ENCODE peak calls at places on chromosomes 16 and 17, in ten cellular contexts. I, P, E, G, X, B, Q, A, S and N are unnamed samples.

GRCh38 chr16:28081391-28081790 is 17.9 kb upstream of the GSG1L start:
- DNase-seq in X (no peak), P (no peak), E (no peak), B (no peak), Q (no peak), S (no peak), G (no peak), I (no peak), A (no peak), N (no peak)

GRCh38 chr17:64148017-64148631 is 18.2 kb upstream of the ERN1 start:
- DNase-seq in Q (peak), G (peak), S (no peak), A (no peak), E (no peak), B (no peak), X (no peak), I (no peak), P (no peak), N (no peak)

GRCh38 chr17:58755577-58756245 is at the start of gene PPM1E:
- DNase-seq in P (peak), X (peak), S (peak), A (peak), I (no peak), Q (no peak), E (no peak), G (peak), B (peak), N (no peak)

GRCh38 chr16:89395150-89396142 is 94.9 kb downstream of the ANKRD11 start:
- DNase-seq in G (peak), B (no peak), A (peak), Q (peak), I (peak), P (peak), S (peak), X (peak), E (peak), N (no peak)

GRCh38 chr17:10042589-10043244 is 137.6 kb upstream of the RCVRN start:
- DNase-seq in B (no peak), I (no peak), X (no peak), E (no peak), S (no peak), A (no peak), Q (no peak), G (no peak), P (no peak), N (no peak)

GRCh38 chr17:18858567-18859245 is 775 bp downstream of the PRPSAP2 start:
- DNase-seq in B (no peak), X (no peak), Q (peak), A (no peak), E (no peak), I (no peak), S (no peak), G (no peak), P (no peak), N (no peak)

GRCh38 chr17:80775863-80776262 is 215.8 kb upstream of the CHMP6 start:
- DNase-seq in Q (no peak), E (no peak), X (no peak), P (no peak), I (no peak), A (no peak), G (no peak), B (no peak), S (no peak), N (no peak)

GRCh38 chr16:55710466-55710865 is 54.7 kb downstream of the SLC6A2 start:
- DNase-seq in E (no peak), I (no peak), A (no peak), Q (peak), B (peak), P (no peak), S (peak), G (peak), X (no peak), N (no peak)

GRCh38 chr17:30720013-30720471 is 104.5 kb downstream of the CRLF3 start:
- DNase-seq in Q (no peak), P (no peak), S (no peak), B (peak), X (no peak), I (no peak), A (no peak), E (no peak), G (no peak), N (peak)

GRCh38 chr16:15701975-15702970 is 52.2 kb downstream of the NDE1 start:
- DNase-seq in P (peak), A (no peak), S (no peak), G (peak), Q (no peak), X (no peak), E (no peak), B (no peak), I (no peak), N (no peak)

GRCh38 chr17:44097110-44097810 is 26.2 kb downstream of the HDAC5 start:
- DNase-seq in S (no peak), P (peak), G (peak), X (no peak), B (no peak), A (no peak), E (no peak), I (no peak), Q (no peak), N (no peak)

GRCh38 chr16:30957456-30958163 is at the start of gene SETD1A:
- DNase-seq in P (peak), X (peak), I (peak), S (peak), E (peak), G (peak), B (peak), Q (peak), A (peak), N (peak)

GRCh38 chr17:29722411-29723198 is 99.9 kb upstream of the CORO6 start:
- DNase-seq in Q (peak), X (peak), E (no peak), G (peak), S (no peak), I (peak), B (no peak), P (peak), A (no peak), N (no peak)

GRCh38 chr17:7842380-7842949 is 8.4 kb downstream of the KDM6B start:
- DNase-seq in Q (peak), S (no peak), G (peak), P (peak), E (peak), B (no peak), I (no peak), A (peak), X (peak), N (peak)

GRCh38 chr17:80942360-80943345 is 49.0 kb upstream of the CHMP6 start:
- DNase-seq in G (peak), X (peak), A (peak), P (peak), S (no peak), I (peak), E (no peak), Q (peak), B (peak), N (peak)

GRCh38 chr17:4550534-4551039 is 4.6 kb downstream of the MYBBP1A start:
- DNase-seq in G (no peak), A (no peak), X (no peak), P (no peak), B (no peak), E (no peak), Q (no peak), I (no peak), S (no peak), N (no peak)

GRCh38 chr17:20613248-20613647 is 33.7 kb downstream of the CDRT15L2 start:
- DNase-seq in S (no peak), Q (no peak), A (no peak), B (no peak), G (no peak), P (no peak), I (no peak), X (no peak), E (no peak), N (no peak)

DNA sequence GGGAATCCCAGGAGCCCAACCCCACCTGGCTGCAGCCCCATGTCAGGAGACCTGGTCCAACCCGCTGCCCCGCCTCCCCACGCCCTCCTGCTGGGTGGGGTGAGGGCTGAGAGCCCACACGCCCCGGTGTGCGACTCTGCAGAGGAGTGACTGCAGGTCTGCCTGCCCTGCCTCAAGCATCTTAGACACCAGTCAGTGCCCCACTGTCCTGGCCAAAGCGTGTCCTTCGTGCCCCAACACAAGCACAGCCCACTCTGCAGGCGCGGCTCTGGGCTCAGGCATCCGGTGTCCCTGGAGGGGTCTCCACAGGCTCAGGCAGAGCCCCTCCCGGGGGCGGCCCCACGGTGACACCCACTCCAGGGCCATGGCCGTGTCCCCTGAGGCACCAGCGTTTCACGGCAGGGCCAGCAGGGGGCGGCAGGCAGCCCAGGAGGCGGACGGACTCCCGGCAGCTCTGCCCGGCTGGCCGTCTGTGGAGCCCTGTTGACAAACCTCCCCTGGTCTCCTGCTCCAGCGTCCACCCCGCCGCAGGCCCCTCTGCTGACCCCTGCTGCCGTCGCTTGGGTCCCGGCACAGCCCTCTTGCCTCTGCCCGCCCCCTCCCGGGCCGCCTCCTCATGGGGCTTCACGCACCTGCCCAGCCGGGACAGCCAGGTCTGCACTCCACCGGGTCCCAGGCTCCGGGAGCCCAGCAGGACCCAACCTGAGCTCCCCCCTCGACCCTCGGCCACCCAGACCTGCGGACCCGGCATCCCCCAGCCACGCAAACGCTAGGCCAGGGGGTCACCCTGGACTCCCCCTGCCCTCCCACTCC is 8.6 kb upstream of the UBE2I start:
- DNase-seq in X (peak), E (no peak), Q (no peak), B (peak), G (peak), I (peak), A (peak), P (peak), S (peak), N (peak)
- TF ChIP-seq CTCF in X (peak), E (peak), Q (peak), B (peak), G (peak), I (no peak), A (peak), P (peak), S (peak), N (peak)

DNA sequence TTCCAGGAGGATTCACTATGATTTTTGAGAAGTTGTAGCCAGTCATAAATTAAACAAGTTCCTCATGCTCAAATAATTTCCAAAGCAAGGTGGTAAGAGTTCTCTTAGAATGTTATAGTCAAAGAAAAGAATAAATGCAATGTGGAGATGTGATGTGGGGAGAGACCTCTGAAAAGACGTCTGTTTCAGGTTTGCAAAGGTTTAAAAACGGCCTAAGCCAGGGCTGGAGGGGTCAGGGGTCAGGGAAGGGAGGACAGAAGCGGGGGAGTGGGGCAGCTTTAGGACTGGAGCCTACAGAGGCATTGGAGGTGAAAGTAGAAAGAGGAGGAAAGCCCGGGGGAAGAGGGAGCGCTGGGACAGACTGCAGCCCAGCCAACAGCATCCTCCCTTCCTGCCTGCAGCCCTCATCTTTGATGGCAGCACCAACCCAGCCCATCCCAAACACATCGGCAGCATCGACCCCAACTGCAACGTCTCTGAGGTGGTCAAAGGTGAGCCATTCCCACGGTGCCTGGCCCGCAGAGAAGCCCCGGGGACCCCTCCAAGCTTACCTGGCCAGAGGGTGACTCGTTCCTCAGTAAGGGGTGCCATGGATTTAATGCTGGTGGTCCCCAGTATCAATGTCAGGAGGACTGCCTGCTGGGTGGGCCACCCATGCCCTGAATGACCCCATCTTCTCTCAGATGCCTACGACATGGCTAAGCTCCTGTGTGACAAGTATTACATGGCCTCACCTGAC is 11.4 kb downstream of the PDK2 start:
- DNase-seq in Q (no peak), X (no peak), B (no peak), A (no peak), G (no peak), E (no peak), I (no peak), P (no peak), S (peak), N (no peak)
- TF ChIP-seq CTCF in Q (no peak), X (no peak), B (no peak), A (no peak), G (no peak), E (no peak), I (no peak), P (no peak), S (no peak), N (no peak)

GRCh38 chr16:46568472-46569230 is 52.5 kb downstream of the SHCBP1 start:
- DNase-seq in P (no peak), B (no peak), A (no peak), X (no peak), I (no peak), S (no peak), G (no peak), E (no peak), Q (no peak), N (peak)

GRCh38 chr16:46569231-46569735 is 51.9 kb downstream of the SHCBP1 start:
- DNase-seq in G (no peak), A (no peak), I (no peak), B (no peak), P (no peak), S (no peak), E (no peak), Q (no peak), X (no peak), N (no peak)

GRCh38 chr16:46577988-46578579 is 43.1 kb downstream of the SHCBP1 start:
- DNase-seq in S (no peak), P (no peak), I (no peak), B (no peak), E (no peak), A (no peak), X (no peak), G (no peak), Q (no peak), N (no peak)

GRCh38 chr16:46573834-46574159 is 47.4 kb downstream of the SHCBP1 start:
- DNase-seq in X (no peak), Q (no peak), A (no peak), I (no peak), S (no peak), G (no peak), E (no peak), P (no peak), B (no peak), N (peak)

DNA sequence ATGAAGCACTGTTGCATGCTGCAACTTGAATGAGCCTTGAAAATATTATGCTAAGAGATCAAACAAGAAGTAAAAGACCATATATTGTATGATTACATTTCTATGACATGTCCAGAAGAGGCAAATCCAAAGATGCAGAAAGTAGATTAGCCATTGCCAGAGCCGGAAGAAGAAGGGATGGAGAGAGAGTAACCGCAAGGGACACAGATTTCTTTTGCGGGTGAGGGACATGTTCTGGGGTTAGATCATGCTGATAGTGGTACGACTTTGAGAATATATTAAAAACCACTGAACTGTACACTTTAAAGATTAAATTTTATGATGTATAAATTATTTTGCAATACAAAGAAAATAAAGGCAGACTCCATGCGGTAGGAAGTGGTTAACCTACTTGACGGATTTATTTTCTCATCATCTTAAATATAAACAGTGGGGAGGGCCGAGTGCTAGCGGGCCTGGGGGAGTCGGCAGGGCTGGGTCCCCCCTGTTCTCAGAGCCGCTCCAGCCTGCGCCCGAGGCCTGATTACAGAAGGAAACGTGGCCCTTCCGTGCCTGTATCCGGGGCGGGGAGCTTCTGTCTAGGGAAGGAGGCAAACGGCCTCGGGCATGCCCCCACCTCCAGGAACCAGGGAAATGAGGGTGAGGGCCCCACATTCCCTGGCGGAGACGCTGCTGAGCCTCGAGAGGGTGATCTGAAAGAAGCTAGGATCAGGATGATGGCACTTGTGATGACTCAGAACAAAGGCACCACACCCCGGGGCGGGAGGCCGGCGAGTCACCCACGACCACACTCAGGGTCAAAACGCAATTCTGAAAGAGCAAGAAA is 48.0 kb downstream of the SHCBP1 start:
- DNase-seq in G (peak), A (no peak), I (no peak), B (no peak), Q (peak), S (no peak), P (peak), X (no peak), E (peak), N (peak)
- TF ChIP-seq CTCF in G (no peak), A (no peak), I (no peak), B (no peak), Q (no peak), S (no peak), P (no peak), X (no peak), E (no peak), N (no peak)

GRCh38 chr16:25367773-25368172 is 110.1 kb upstream of the ZKSCAN2 start:
- DNase-seq in I (no peak), Q (no peak), G (no peak), X (no peak), B (no peak), S (no peak), P (no peak), E (no peak), A (no peak), N (no peak)

GRCh38 chr16:25371342-25371741 is 113.7 kb upstream of the ZKSCAN2 start:
- DNase-seq in Q (no peak), A (no peak), X (no peak), I (no peak), P (no peak), B (no peak), S (no peak), E (no peak), G (no peak), N (no peak)

GRCh38 chr16:25374556-25374955 is 116.9 kb upstream of the ZKSCAN2 start:
- DNase-seq in X (no peak), S (no peak), E (no peak), G (no peak), I (no peak), B (no peak), Q (no peak), A (no peak), P (no peak), N (no peak)

DNA sequence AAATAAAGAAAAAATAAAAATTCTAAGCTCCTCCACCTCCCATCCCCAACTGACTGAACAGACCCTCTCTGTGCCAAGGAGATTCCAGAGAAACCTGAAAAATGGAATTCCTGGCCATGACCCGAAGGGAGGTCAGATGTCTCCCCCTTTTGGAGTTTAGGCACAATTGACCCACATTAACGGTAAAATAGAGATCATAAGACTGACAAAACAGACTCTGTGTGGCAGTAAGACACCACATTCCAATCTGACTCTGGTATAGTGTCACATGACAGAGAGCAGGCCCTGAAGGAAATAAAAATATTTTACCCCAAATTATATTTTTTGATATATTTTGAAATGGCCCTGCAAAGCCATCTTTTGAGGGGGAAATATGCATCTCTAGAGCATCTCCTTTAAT is 115.1 kb upstream of the ZKSCAN2 start:
- DNase-seq in Q (no peak), B (no peak), P (no peak), A (no peak), X (no peak), S (no peak), I (no peak), G (no peak), E (no peak), N (no peak)
- TF ChIP-seq CTCF in Q (no peak), B (no peak), P (no peak), A (no peak), X (no peak), S (no peak), I (no peak), G (no peak), E (no peak), N (no peak)